ENCODE peak calls at places on chromosomes 13 and 19, in six cellular contexts. A is aorta; F is suprapubic skin; Z is spleen; N is Peyer's patch; E is effector memory CD4-positive, alpha-beta T cell. Q is an unnamed sample.

GRCh38 chr13:21043898-21044297 is 17.5 kb downstream of the LATS2 start:
- DNase-seq in A (no peak), F (no peak), Z (no peak), N (no peak), E (no peak), Q (no peak)

GRCh38 chr19:14979498-14980255 is at the start of gene SLC1A6:
- DNase-seq in A (no peak), F (no peak), Z (no peak), N (no peak), E (no peak), Q (no peak)

GRCh38 chr13:97004096-97004876 is 10.0 kb upstream of the OXGR1 start:
- DNase-seq in A (no peak), F (no peak), Z (no peak), N (no peak), E (no peak), Q (no peak)

GRCh38 chr13:93977986-93978385 is 501.5 kb downstream of the DCT start:
- DNase-seq in A (no peak), F (no peak), Z (no peak), N (no peak), E (no peak), Q (no peak)

GRCh38 chr13:79360064-79360463 is 46.0 kb downstream of the RBM26 start:
- DNase-seq in A (no peak), F (no peak), Z (no peak), N (no peak), E (no peak), Q (no peak)

GRCh38 chr19:53772943-53773342 is 51.2 kb downstream of the NLRP12 start:
- DNase-seq in A (no peak), F (no peak), Z (no peak), N (peak; percentile 39), E (peak; percentile 25), Q (peak; percentile 3)

GRCh38 chr13:44108345-44108858 is 228.7 kb downstream of the LACC1 start:
- DNase-seq in A (peak; percentile 56), F (no peak), Z (no peak), N (no peak), E (no peak), Q (no peak)

GRCh38 chr13:108957369-108958012 is 328.1 kb downstream of the MYO16 start:
- DNase-seq in A (no peak), F (no peak), Z (no peak), N (no peak), E (no peak), Q (no peak)

GRCh38 chr19:35209646-35210045 is 18.9 kb downstream of the FAM187B start:
- DNase-seq in A (no peak), F (no peak), Z (no peak), N (no peak), E (no peak), Q (no peak)

GRCh38 chr13:50574731-50575130 is 268.8 kb downstream of the DLEU7 start:
- DNase-seq in A (no peak), F (no peak), Z (no peak), N (no peak), E (no peak), Q (no peak)

GRCh38 chr13:23350009-23350408 is 83.5 kb downstream of the SACS start:
- DNase-seq in A (no peak), F (no peak), Z (no peak), N (no peak), E (no peak), Q (no peak)

GRCh38 chr13:23022667-23023066 is 158.1 kb upstream of the SGCG start:
- DNase-seq in A (no peak), F (no peak), Z (no peak), N (no peak), E (no peak), Q (no peak)

GRCh38 chr19:56258272-56258671 is 14.3 kb upstream of the EDDM13 start:
- DNase-seq in A (no peak), F (no peak), Z (no peak), N (no peak), E (no peak), Q (no peak)

GRCh38 chr13:109764474-109765292 is 21.7 kb downstream of the IRS2 start:
- DNase-seq in A (no peak), F (no peak), Z (no peak), N (no peak), E (no peak), Q (no peak)

GRCh38 chr13:42762917-42763316 is 18.5 kb upstream of the FAM216B start:
- DNase-seq in A (no peak), F (no peak), Z (no peak), N (no peak), E (no peak), Q (no peak)

GRCh38 chr19:48656840-48657474 is 11.0 kb upstream of the CA11 start:
- DNase-seq in A (no peak), F (no peak), Z (no peak), N (no peak), E (no peak), Q (no peak)

GRCh38 chr19:1690570-1691307 is 38.3 kb upstream of the TCF3 start:
- DNase-seq in A (no peak), F (no peak), Z (no peak), N (no peak), E (peak; percentile 30), Q (peak; percentile 31)

GRCh38 chr13:101893021-101893420 is 440.5 kb downstream of the ITGBL1 start:
- DNase-seq in A (no peak), F (no peak), Z (no peak), N (no peak), E (no peak), Q (no peak)

GRCh38 chr13:61600360-61601033 is 184.8 kb upstream of the PCDH20 start:
- DNase-seq in A (no peak), F (no peak), Z (no peak), N (no peak), E (no peak), Q (no peak)

GRCh38 chr19:5882421-5882968 is 12.2 kb upstream of the FUT5 start:
- DNase-seq in A (no peak), F (no peak), Z (no peak), N (no peak), E (no peak), Q (no peak)

GRCh38 chr13:112842343-112842856 is 126.6 kb upstream of the MCF2L start:
- DNase-seq in A (no peak), F (no peak), Z (peak; percentile 31), N (no peak), E (no peak), Q (no peak)

GRCh38 chr19:409006-409514 is at the start of gene C2CD4C:
- DNase-seq in A (peak; percentile 44), F (peak; percentile 49), Z (no peak), N (no peak), E (no peak), Q (peak; percentile 29)

GRCh38 chr13:36124236-36124822 is 6.9 kb downstream of the DCLK1 start:
- DNase-seq in A (peak; percentile 56), F (no peak), Z (no peak), N (no peak), E (no peak), Q (no peak)

GRCh38 chr13:33281951-33282595 is 3.5 kb downstream of the STARD13 start:
- DNase-seq in A (no peak), F (no peak), Z (no peak), N (no peak), E (no peak), Q (no peak)

GRCh38 chr19:46611791-46612190 is 10.7 kb downstream of the CALM3 start:
- DNase-seq in A (peak; percentile 33), F (no peak), Z (peak; percentile 72), N (no peak), E (no peak), Q (no peak)

GRCh38 chr13:43269037-43269476 is 245.7 kb downstream of the DNAJC15 start:
- DNase-seq in A (no peak), F (no peak), Z (no peak), N (no peak), E (no peak), Q (no peak)

GRCh38 chr13:102089177-102089576 is 312.7 kb downstream of the FGF14 start:
- DNase-seq in A (no peak), F (no peak), Z (no peak), N (no peak), E (no peak), Q (no peak)

GRCh38 chr19:7076151-7076550 is 6.6 kb downstream of the ZNF557 start:
- DNase-seq in A (no peak), F (no peak), Z (no peak), N (no peak), E (no peak), Q (no peak)

GRCh38 chr19:7069904-7070226 is 362 bp downstream of the ZNF557 start:
- DNase-seq in A (no peak), F (no peak), Z (no peak), N (no peak), E (no peak), Q (no peak)

GRCh38 chr19:7078007-7078406 is 8.5 kb downstream of the ZNF557 start:
- DNase-seq in A (no peak), F (no peak), Z (no peak), N (no peak), E (no peak), Q (no peak)

GRCh38 chr19:7072541-7072940 is 3.0 kb downstream of the ZNF557 start:
- DNase-seq in A (no peak), F (no peak), Z (no peak), N (no peak), E (no peak), Q (no peak)

GRCh38 chr19:7074705-7075282 is 5.3 kb downstream of the ZNF557 start:
- DNase-seq in A (no peak), F (no peak), Z (no peak), N (no peak), E (no peak), Q (no peak)
- H3K36me3 ChIP-seq in A (peaks cover 22% of the 10 kb centered on the region), F (peaks cover 85% of the 10 kb centered on the region), Z (peaks cover 39% of the 10 kb centered on the region), N (peaks cover 22% of the 10 kb centered on the region), E (peaks cover 82% of the 10 kb centered on the region), Q (peaks cover 74% of the 10 kb centered on the region)

DNA sequence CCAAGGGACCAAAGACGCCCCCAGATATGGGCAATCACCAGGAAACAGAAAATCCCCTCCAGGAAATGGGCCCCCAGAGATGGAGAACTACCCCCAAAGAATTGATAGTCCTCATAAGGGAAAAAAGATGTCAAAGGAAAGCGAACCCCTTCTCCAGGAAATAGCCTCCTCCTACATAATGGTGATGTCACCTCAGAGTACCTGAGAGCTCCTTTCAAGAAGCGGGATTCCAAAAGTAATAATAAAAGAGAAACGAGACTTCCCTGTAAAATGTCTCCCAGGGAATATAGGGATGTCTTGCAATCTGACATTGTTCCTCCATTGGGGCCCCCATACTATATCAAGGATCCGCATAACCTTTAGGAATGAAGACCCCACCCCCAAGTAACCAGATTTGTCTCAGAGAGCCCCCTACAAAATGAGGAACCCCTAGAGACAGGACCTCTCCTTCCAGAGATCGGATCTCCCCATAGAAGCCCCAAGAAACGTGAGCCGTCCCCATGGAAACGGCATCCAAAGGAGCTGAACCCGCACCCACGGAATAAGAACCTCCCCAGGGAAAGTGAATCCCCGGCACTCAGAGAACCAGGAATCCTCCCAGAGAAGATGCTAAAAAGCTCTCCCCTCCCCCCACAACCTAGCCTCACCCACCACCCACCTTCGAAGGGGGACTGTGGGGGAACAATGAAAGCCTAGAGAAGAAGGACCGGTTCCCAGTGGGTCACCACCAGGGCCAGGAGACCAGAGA is 909 bp downstream of the CDKN2D start:
- DNase-seq in A (no peak), F (no peak), Z (no peak), N (peak; percentile 33), E (peak; percentile 17), Q (no peak)
- H3K4me1 ChIP-seq in A (no peaks in the 10 kb centered on the region), F (peaks cover 50% of the 10 kb centered on the region), Z (peaks cover 33% of the 10 kb centered on the region), N (peaks cover 29% of the 10 kb centered on the region), E (peaks cover 37% of the 10 kb centered on the region), Q (peaks cover 36% of the 10 kb centered on the region)

GRCh38 chr19:17158584-17158983 is 56.6 kb upstream of the USE1 start:
- DNase-seq in A (no peak), F (no peak), Z (no peak), N (no peak), E (no peak), Q (no peak)
- H3K36me3 ChIP-seq in A (peaks cover 18% of the 10 kb centered on the region), F (peaks cover 96% of the 10 kb centered on the region), Z (peaks cover 12% of the 10 kb centered on the region), N (no peaks in the 10 kb centered on the region), E (peaks cover 75% of the 10 kb centered on the region), Q (peaks cover 51% of the 10 kb centered on the region)

GRCh38 chr13:52652170-52652979 is at the start of gene SUGT1:
- DNase-seq in A (peak; percentile 99), F (peak; percentile 97), Z (peak; percentile 100), N (peak; percentile 97), E (peak; percentile 89), Q (peak; percentile 88)
- H3K4me1 ChIP-seq in A (peaks cover 2% of the 10 kb centered on the region), F (peaks cover 36% of the 10 kb centered on the region), Z (peaks cover 22% of the 10 kb centered on the region), N (no peaks in the 10 kb centered on the region), E (peaks cover 9% of the 10 kb centered on the region), Q (peaks cover 32% of the 10 kb centered on the region)